ENCODE peak calls at places on chromosomes 13 and 19, in six cellular contexts. L is cardiac muscle cell, Q is breast epithelium, W is neural crest cell, Y is cardiac fibroblast, N is GM10248. C is an unnamed sample.

GRCh38 chr19:54882758-54883157 is 8.7 kb downstream of the FCAR start:
- DNase-seq in L (no peak), W (no peak), Y (no peak), Q (no peak), N (peak), C (no peak)

GRCh38 chr13:32893176-32893575 is 123.0 kb upstream of the KL start:
- DNase-seq in W (no peak), Y (no peak), L (no peak), N (no peak), Q (no peak), C (no peak)

GRCh38 chr13:22061371-22061805 is 390.5 kb downstream of the FGF9 start:
- DNase-seq in W (no peak), N (peak), L (no peak), Q (no peak), Y (no peak), C (peak)

GRCh38 chr13:60707878-60708277 is 310.9 kb downstream of the TDRD3 start:
- DNase-seq in Y (peak), N (no peak), Q (no peak), W (no peak), L (peak), C (no peak)

GRCh38 chr13:48817166-48817802 is 158.4 kb upstream of the FNDC3A start:
- DNase-seq in W (no peak), Y (no peak), N (no peak), L (no peak), Q (no peak), C (no peak)

GRCh38 chr19:48308695-48309586 is 16.4 kb upstream of the EMP3 start:
- DNase-seq in L (peak), Q (no peak), W (no peak), Y (no peak), N (no peak), C (no peak)

GRCh38 chr13:96080676-96081075 is 9.2 kb upstream of the HS6ST3 start:
- DNase-seq in Y (no peak), L (no peak), Q (no peak), N (no peak), W (no peak), C (no peak)

GRCh38 chr13:91724591-91724990 is 326.2 kb downstream of the GPC5 start:
- DNase-seq in L (no peak), Q (no peak), Y (no peak), N (no peak), W (no peak), C (no peak)

GRCh38 chr13:55534306-55534705 is 1606.4 kb upstream of the PRR20A start:
- DNase-seq in L (no peak), Q (no peak), N (no peak), W (no peak), Y (no peak), C (no peak)

GRCh38 chr19:17871878-17872250 is at the start of gene SLC5A5:
- DNase-seq in N (no peak), W (no peak), L (no peak), Q (no peak), Y (no peak), C (no peak)

GRCh38 chr19:6059996-6060599 is 50.2 kb downstream of the RFX2 start:
- DNase-seq in Y (no peak), Q (peak), N (no peak), W (no peak), L (no peak), C (no peak)

GRCh38 chr19:18433039-18433691 is 4.8 kb downstream of the ISYNA1 start:
- DNase-seq in Q (no peak), N (peak), Y (no peak), L (no peak), W (no peak), C (peak)

GRCh38 chr13:52067237-52067636 is 42.7 kb downstream of the UTP14C start:
- DNase-seq in L (peak), Y (peak), N (no peak), Q (no peak), W (no peak), C (no peak)

DNA sequence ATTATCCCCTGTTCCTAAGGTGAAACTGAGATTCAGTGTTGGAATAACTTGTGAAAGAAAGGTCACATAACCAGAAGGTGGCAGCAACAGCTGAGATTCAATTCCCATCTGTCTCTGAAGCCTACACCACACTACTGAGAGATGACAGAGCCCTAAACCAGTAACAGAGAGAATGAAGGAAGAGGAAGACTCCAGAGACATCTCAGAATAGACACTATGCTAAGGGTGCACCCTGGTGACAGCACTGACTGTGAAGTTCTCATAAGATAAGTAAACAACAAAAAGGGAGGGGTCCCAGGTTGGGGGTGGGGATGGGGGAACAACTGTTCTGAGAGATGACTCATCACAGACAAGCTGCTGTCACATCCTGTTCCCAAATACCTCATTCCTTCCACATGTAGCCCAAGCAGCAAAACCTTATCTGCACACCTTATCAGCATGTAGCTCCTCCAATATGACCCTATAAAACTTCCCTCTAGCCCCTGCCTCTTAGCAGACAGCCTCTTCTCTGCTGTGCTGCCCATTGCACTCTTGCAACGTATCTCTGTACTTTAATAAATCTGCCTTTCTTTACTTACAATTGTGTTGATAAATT is 46.5 kb downstream of the UTP14C start:
- DNase-seq in N (no peak), Y (peak), L (no peak), Q (no peak), W (no peak), C (no peak)
- TF ChIP-seq CTCF in N (no peak), Y (peak), L (peak), Q (no peak), W (no peak), C (no peak)

GRCh38 chr19:739998-740715 is 10.8 kb upstream of the MISP start:
- DNase-seq in N (no peak), L (no peak), Q (no peak), Y (no peak), W (no peak), C (no peak)

GRCh38 chr19:743168-743687 is 7.7 kb upstream of the MISP start:
- DNase-seq in Y (peak), W (no peak), L (no peak), Q (no peak), N (peak), C (no peak)

GRCh38 chr19:742540-743075 is 8.3 kb upstream of the MISP start:
- DNase-seq in W (no peak), N (no peak), L (no peak), Y (no peak), Q (no peak), C (no peak)

GRCh38 chr19:738509-739128 is 12.3 kb upstream of the MISP start:
- DNase-seq in Q (no peak), L (no peak), W (no peak), Y (no peak), N (no peak), C (no peak)

DNA sequence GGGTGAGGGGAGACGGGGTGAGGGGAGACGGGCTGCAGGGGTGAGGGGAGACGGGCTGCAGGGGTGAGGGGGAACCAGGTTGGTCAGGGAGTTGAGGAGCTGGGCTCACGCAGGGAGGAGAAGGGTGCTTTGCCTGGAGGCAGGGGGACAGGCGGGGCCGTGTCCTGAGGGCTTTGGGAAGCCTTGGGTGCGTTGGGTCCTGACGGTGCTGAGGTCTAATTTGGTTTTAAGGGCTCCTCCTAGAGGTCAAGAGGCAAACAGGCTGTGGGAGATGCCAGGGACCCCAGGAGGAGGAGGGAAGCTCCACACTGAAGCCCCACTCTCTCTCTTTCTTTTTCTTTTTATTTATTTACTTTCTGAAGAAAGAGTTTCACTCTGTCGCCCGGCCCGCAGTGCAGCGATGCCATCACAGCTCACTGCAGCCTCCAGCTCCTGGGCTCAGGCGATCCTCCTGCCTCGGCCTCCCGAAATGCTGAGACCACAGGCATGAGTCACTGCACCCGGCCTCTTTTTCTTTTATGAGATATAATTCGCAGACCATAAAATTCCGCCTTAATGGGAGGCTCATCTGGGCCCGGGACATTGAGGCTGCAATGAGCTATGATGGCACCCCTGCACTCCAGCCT is 9.3 kb upstream of the MISP start:
- DNase-seq in W (no peak), Q (no peak), N (no peak), Y (no peak), L (peak), C (no peak)
- TF ChIP-seq CTCF in W (no peak), Q (no peak), N (peak), Y (peak), L (no peak), C (no peak)

GRCh38 chr13:109762791-109763190 is 23.6 kb downstream of the IRS2 start:
- DNase-seq in Y (no peak), N (no peak), Q (no peak), L (no peak), W (no peak), C (no peak)

GRCh38 chr13:109764045-109764444 is 22.3 kb downstream of the IRS2 start:
- DNase-seq in W (no peak), N (no peak), L (no peak), Q (no peak), Y (no peak), C (no peak)

GRCh38 chr13:109767023-109767422 is 19.4 kb downstream of the IRS2 start:
- DNase-seq in N (no peak), Y (no peak), L (no peak), W (no peak), Q (no peak), C (no peak)

GRCh38 chr13:109761695-109762094 is 24.7 kb downstream of the IRS2 start:
- DNase-seq in W (no peak), Q (no peak), L (no peak), N (no peak), Y (no peak), C (no peak)

GRCh38 chr13:109764474-109765292 is 21.7 kb downstream of the IRS2 start:
- DNase-seq in Q (no peak), N (no peak), Y (peak), W (no peak), L (no peak), C (no peak)
- TF ChIP-seq CTCF in Q (no peak), N (no peak), Y (peak), W (no peak), L (no peak), C (no peak)

GRCh38 chr19:57406516-57407123 is 4.3 kb upstream of the ZNF17 start:
- DNase-seq in Q (peak), L (peak), W (peak), Y (peak), N (peak), C (peak)
- TF ChIP-seq CTCF in Q (peak), L (peak), W (peak), Y (peak), N (peak), C (peak)

C was measured in activated B cell treated with CpG ODN at 0.5 μM for 24 hours.